ENCODE peak calls at places on chromosomes 2 and 18, in five cellular contexts. A is prostate gland, W is stomach, Y is GM12878, D is HCT116. P is an unnamed sample.

GRCh38 chr18:12278765-12279682 is 24.9 kb downstream of the CIDEA start:
- DNase-seq in A (peak; percentile 31), W (peak; percentile 40), Y (no peak), D (no peak), P (peak; percentile 80)

GRCh38 chr2:219500135-219500534 is 1.4 kb downstream of the GMPPA start:
- DNase-seq in A (no peak), W (no peak), Y (no peak), D (no peak), P (no peak)

GRCh38 chr18:79258447-79258846 is 137.3 kb upstream of the NFATC1 start:
- DNase-seq in A (no peak), W (no peak), Y (no peak), D (no peak), P (no peak)

GRCh38 chr2:201904529-201905420 is 98.4 kb downstream of the CDK15 start:
- DNase-seq in A (no peak), W (no peak), Y (peak; percentile 40), D (no peak), P (no peak)

GRCh38 chr2:118794546-118794945 is 52.9 kb downstream of the EN1 start:
- DNase-seq in A (no peak), W (no peak), Y (no peak), D (no peak), P (no peak)

GRCh38 chr2:226703501-226703900 is 96.1 kb downstream of the IRS1 start:
- DNase-seq in A (no peak), W (no peak), Y (no peak), D (no peak), P (no peak)

GRCh38 chr18:28175047-28175929 is 1.6 kb downstream of the CDH2 start:
- DNase-seq in A (no peak), W (peak; percentile 36), Y (no peak), D (no peak), P (peak; percentile 85)

GRCh38 chr18:5879479-5879882 is 15.8 kb downstream of the TMEM200C start:
- DNase-seq in A (no peak), W (no peak), Y (no peak), D (no peak), P (no peak)

GRCh38 chr2:70140978-70141753 is 49.7 kb downstream of the C2orf42 start:
- DNase-seq in A (peak; percentile 83), W (peak; percentile 71), Y (peak; percentile 88), D (peak; percentile 94), P (no peak)

GRCh38 chr2:229733606-229734205 is 19.4 kb upstream of the DNER start:
- DNase-seq in A (no peak), W (no peak), Y (no peak), D (no peak), P (no peak)

GRCh38 chr2:177625744-177626655 is 233.4 kb downstream of the AGPS start:
- DNase-seq in A (no peak), W (no peak), Y (no peak), D (no peak), P (no peak)

GRCh38 chr2:39385172-39385571 is 51.9 kb downstream of the MAP4K3 start:
- DNase-seq in A (no peak), W (no peak), Y (no peak), D (no peak), P (no peak)

GRCh38 chr2:69693472-69694450 is 48.2 kb upstream of the ANXA4 start:
- DNase-seq in A (no peak), W (no peak), Y (peak; percentile 63), D (no peak), P (peak; percentile 53)

GRCh38 chr2:108417254-108417653 is 31.8 kb upstream of the GCC2 start:
- DNase-seq in A (no peak), W (peak; percentile 30), Y (no peak), D (peak; percentile 41), P (no peak)

GRCh38 chr2:156466739-156467405 is 30.7 kb downstream of the GPD2 start:
- DNase-seq in A (peak; percentile 79), W (peak; percentile 61), Y (no peak), D (no peak), P (no peak)

GRCh38 chr2:232481322-232482140 is 6.1 kb downstream of the ECEL1 start:
- DNase-seq in A (no peak), W (no peak), Y (no peak), D (no peak), P (no peak)

GRCh38 chr2:217593732-217594131 is 409.1 kb downstream of the TNS1 start:
- DNase-seq in A (no peak), W (no peak), Y (no peak), D (no peak), P (no peak)

GRCh38 chr2:132670104-132670960 is at the start of gene LYPD1:
- DNase-seq in A (no peak), W (no peak), Y (no peak), D (no peak), P (peak; percentile 84)

GRCh38 chr18:3577456-3577855 is 127.5 kb downstream of the TGIF1 start:
- DNase-seq in A (no peak), W (no peak), Y (no peak), D (no peak), P (no peak)

GRCh38 chr2:40734797-40735196 is 282.9 kb upstream of the SLC8A1 start:
- DNase-seq in A (no peak), W (no peak), Y (no peak), D (no peak), P (no peak)

GRCh38 chr2:45119038-45119437 is 109.8 kb upstream of the SIX2 start:
- DNase-seq in A (no peak), W (no peak), Y (no peak), D (no peak), P (no peak)

GRCh38 chr2:119255760-119256573 is 32.3 kb downstream of the STEAP3 start:
- DNase-seq in A (no peak), W (no peak), Y (no peak), D (peak; percentile 54), P (no peak)

GRCh38 chr2:173720310-173720709 is 244.9 kb downstream of the SP3 start:
- DNase-seq in A (no peak), W (no peak), Y (no peak), D (no peak), P (no peak)

DNA sequence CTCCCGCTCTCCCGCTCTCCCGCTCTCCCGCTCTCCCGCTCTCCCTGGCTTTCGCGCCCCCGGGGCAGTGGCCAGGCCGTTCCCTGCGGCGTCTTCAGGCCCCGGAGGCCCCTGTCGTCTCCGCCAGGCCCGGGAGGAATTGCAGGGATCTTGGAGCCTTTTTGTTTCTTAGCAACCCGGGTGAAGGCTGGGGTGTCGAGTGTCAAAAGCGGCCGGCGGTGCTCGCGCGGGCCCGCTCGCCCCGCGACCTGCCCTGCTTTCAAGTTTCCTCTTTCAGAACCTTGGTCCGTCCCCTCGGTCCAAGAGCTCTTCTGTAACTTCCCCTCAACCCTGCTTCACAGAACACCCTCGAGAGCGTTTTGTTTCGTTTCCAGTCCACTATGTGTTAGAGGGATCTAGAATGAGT is 1.4 kb downstream of the RNF138 start:
- DNase-seq in A (peak; percentile 41), W (peak; percentile 59), Y (no peak), D (no peak), P (peak; percentile 67)
- TF ChIP-seq POLR2A in A (no peak), W (no peak), Y (no peak), D (no peak), P (no peak)

GRCh38 chr18:61528961-61529360 is 195.7 kb downstream of the CDH20 start:
- DNase-seq in A (no peak), W (no peak), Y (no peak), D (no peak), P (no peak)
- TF ChIP-seq POLR2AphosphoS5 in A (no peak), W (no peak), Y (no peak), D (no peak), P (no peak)

DNA sequence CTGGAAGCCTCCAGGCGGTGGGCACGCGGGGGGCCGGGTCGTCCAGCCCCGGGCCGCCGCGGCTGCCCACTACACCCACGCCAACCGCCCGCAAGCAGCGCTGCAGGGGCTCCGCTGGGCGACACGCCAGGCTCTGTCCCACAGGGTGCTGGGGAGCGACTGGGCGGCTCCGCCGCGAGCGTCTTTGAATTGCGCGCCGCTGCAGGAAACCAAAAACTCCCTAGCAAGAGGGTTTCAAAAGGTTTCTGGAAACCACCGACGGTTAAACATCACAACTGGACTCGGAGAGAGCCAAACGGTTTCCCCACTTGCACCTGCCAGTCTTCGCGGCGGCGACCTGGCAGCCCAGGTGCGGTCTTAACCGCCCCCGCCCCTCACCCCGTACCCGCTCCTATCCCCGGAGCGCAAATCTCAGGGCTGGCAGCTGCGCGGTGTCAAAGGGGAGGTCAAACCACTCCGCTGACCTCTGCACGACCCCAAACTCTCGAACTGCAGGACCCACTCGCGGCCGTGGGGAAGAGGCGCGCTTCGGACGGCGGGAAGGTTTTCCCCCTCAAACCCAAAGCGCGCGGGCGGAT is 1.0 kb downstream of the CXCR4 start:
- DNase-seq in A (no peak), W (peak; percentile 42), Y (no peak), D (no peak), P (no peak)
- H3K4me1 ChIP-seq in A (peaks cover 5% of the 10 kb centered on the region), W (peaks cover 61% of the 10 kb centered on the region), Y (peaks cover 2% of the 10 kb centered on the region), D (peaks cover 28% of the 10 kb centered on the region), P (peaks cover 42% of the 10 kb centered on the region)

GRCh38 chr18:47150029-47150823 is at the start of gene HDHD2:
- DNase-seq in A (peak; percentile 65), W (peak; percentile 80), Y (no peak), D (peak; percentile 54), P (peak; percentile 82)
- TF ChIP-seq POLR2A in A (peak; percentile 50), W (no peak), Y (peak; percentile 89), D (peak; percentile 85), P (no peak)

GRCh38 chr18:23337599-23338444 is 115.3 kb upstream of the RIOK3 start:
- DNase-seq in A (no peak), W (no peak), Y (no peak), D (peak; percentile 19), P (no peak)
- TF ChIP-seq POLR2AphosphoS5 in A (no peak), W (no peak), Y (no peak), D (no peak), P (no peak)

P was measured in upper lobe of left lung.